ENCODE peak calls at places on chromosomes 12 and 14, in eight cellular contexts. S, F, A, T, G, C, L and M are unnamed samples.

GRCh38 chr12:124656214-124656516 is 88.8 kb upstream of the NCOR2 start:
- DNase-seq in S (no peak), F (no peak), A (no peak), T (no peak), G (no peak), C (no peak), L (no peak), M (no peak)

GRCh38 chr14:24185015-24185414 is 3.6 kb downstream of the IPO4 start:
- DNase-seq in S (no peak), F (no peak), A (no peak), T (no peak), G (no peak), C (no peak), L (no peak), M (no peak)

GRCh38 chr14:51652168-51653095 is 722 bp downstream of the FRMD6 start:
- DNase-seq in S (no peak), F (peak; percentile 58), A (peak; percentile 54), T (peak; percentile 33), G (no peak), C (peak; percentile 56), L (peak; percentile 37), M (peak; percentile 42)

GRCh38 chr12:126483145-126484068 is 1418.2 kb downstream of the AACS start:
- DNase-seq in S (no peak), F (peak; percentile 61), A (no peak), T (peak; percentile 84), G (no peak), C (peak; percentile 29), L (no peak), M (no peak)

GRCh38 chr12:124240493-124240892 is 54.4 kb upstream of the RFLNA start:
- DNase-seq in S (no peak), F (no peak), A (no peak), T (no peak), G (peak; percentile 35), C (no peak), L (no peak), M (no peak)

GRCh38 chr12:65490193-65490592 is 211.7 kb downstream of the MSRB3 start:
- DNase-seq in S (no peak), F (no peak), A (no peak), T (no peak), G (no peak), C (no peak), L (no peak), M (no peak)

GRCh38 chr14:21069388-21070082 is 569 bp upstream of the ARHGEF40 start:
- DNase-seq in S (no peak), F (no peak), A (peak; percentile 38), T (peak; percentile 41), G (no peak), C (peak; percentile 66), L (no peak), M (no peak)

GRCh38 chr12:83933615-83934014 is 979.0 kb downstream of the SLC6A15 start:
- DNase-seq in S (no peak), F (no peak), A (no peak), T (no peak), G (no peak), C (no peak), L (no peak), M (no peak)

GRCh38 chr12:84056-84455 is 17.5 kb downstream of the IQSEC3 start:
- DNase-seq in S (no peak), F (peak; percentile 62), A (no peak), T (no peak), G (no peak), C (no peak), L (no peak), M (no peak)

GRCh38 chr12:106673151-106673550 is 90.3 kb downstream of the RFX4 start:
- DNase-seq in S (no peak), F (no peak), A (no peak), T (no peak), G (no peak), C (no peak), L (no peak), M (no peak)

GRCh38 chr14:72830786-72831583 is 62.9 kb downstream of the DPF3 start:
- DNase-seq in S (no peak), F (peak; percentile 58), A (no peak), T (peak; percentile 15), G (no peak), C (peak; percentile 15), L (no peak), M (no peak)

GRCh38 chr12:93990832-93991748 is 157.3 kb upstream of the PLXNC1 start:
- DNase-seq in S (peak; percentile 45), F (peak; percentile 90), A (no peak), T (peak; percentile 62), G (peak; percentile 48), C (no peak), L (peak; percentile 32), M (no peak)

GRCh38 chr12:99170461-99170860 is 477.1 kb upstream of the GARIN6 start:
- DNase-seq in S (no peak), F (no peak), A (no peak), T (no peak), G (no peak), C (no peak), L (no peak), M (no peak)

GRCh38 chr12:49296836-49297694 is 2.1 kb downstream of the PRPH start:
- DNase-seq in S (no peak), F (no peak), A (peak; percentile 75), T (no peak), G (peak; percentile 90), C (no peak), L (no peak), M (no peak)

GRCh38 chr14:51963164-51963733 is 26.1 kb upstream of the RTRAF start:
- DNase-seq in S (no peak), F (no peak), A (no peak), T (no peak), G (no peak), C (no peak), L (no peak), M (no peak)

GRCh38 chr14:31949709-31950108 is 127.4 kb upstream of the ARHGAP5 start:
- DNase-seq in S (no peak), F (no peak), A (no peak), T (no peak), G (peak; percentile 79), C (no peak), L (no peak), M (no peak)

GRCh38 chr12:70449074-70449757 is 83.1 kb downstream of the KCNMB4 start:
- DNase-seq in S (no peak), F (no peak), A (no peak), T (no peak), G (peak; percentile 33), C (no peak), L (no peak), M (no peak)
- TF ChIP-seq CTCF in S (no peak), F (no peak), A (no peak), T (no peak), G (no peak), C (no peak), L (no peak), M (no peak)

DNA sequence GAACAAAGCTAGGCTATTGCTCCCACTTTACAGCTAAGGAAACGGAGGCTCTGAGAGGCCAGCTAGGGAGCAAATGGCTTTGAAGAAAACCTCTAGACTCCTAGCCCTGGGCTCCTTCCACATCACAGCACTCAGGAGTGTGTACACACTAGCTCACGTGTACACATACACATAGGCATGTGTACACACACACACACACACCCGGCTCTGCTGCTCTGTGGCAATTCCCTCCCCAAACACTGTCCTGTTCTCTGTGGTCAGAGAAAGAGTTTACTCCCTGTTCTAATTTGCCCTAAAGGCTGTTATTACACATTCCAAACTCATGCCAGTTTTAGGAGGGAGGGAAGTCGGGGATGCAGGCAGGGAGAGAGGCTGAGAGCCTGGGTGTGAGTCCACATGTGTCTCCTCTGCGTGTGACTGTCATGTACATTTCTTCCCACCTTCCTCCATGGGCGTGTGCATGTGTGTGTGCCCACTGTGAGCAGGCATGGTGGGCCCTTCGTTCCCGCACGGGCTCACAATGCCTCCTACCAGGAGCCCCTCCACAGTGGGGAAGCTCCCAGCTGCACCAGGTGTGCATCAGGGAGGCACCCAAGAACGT is 14.2 kb downstream of the TRPV4 start:
- DNase-seq in S (no peak), F (no peak), A (no peak), T (no peak), G (peak; percentile 63), C (no peak), L (no peak), M (no peak)
- TF ChIP-seq CTCF in S (no peak), F (no peak), A (no peak), T (no peak), G (no peak), C (no peak), L (no peak), M (no peak)

DNA sequence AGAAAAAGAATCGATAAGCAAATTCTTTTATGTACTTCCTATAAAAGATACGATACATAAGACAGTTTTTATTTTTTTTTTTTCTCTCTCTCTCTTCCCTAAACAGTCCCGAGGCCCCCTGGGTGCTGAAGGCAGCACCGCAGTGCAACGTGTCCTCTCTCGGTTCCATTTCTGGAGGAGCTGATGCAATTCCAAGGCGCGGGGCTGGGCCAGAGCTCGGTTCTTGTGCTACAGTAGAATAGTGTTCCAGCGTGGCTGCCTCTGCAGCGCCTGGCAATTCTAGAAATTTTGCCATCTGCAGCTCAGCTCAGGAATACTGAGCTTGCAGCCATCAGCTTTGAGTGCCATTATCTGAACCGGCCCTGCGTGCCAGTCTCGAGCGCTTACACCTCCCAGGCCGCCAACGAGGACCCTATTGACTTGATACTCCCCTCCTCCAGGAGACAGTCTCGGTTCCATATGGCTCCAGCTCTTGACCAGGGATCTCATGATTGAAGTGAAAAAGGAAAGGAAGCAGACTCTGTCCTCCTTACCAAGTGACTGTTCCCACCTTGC is 630 bp downstream of the ALDH1L2 start:
- DNase-seq in S (no peak), F (peak; percentile 66), A (peak; percentile 22), T (peak; percentile 70), G (peak; percentile 58), C (peak; percentile 58), L (peak; percentile 60), M (no peak)
- TF ChIP-seq CTCF in S (no peak), F (peak; percentile 5), A (no peak), T (no peak), G (no peak), C (no peak), L (no peak), M (peak; percentile 3)

GRCh38 chr12:55067701-55068100 is 47.9 kb downstream of the NEUROD4 start:
- DNase-seq in S (no peak), F (no peak), A (no peak), T (no peak), G (no peak), C (no peak), L (no peak), M (no peak)

GRCh38 chr12:55068416-55069010 is 48.7 kb downstream of the NEUROD4 start:
- DNase-seq in S (no peak), F (peak; percentile 61), A (peak; percentile 46), T (peak; percentile 49), G (peak; percentile 68), C (no peak), L (no peak), M (peak; percentile 16)

GRCh38 chr12:55073043-55074022 is 52.9 kb upstream of the OR9K2 start:
- DNase-seq in S (peak; percentile 79), F (peak; percentile 90), A (peak; percentile 53), T (peak; percentile 63), G (peak; percentile 82), C (peak; percentile 50), L (peak; percentile 35), M (peak; percentile 58)

GRCh38 chr12:55074771-55075170 is 51.4 kb upstream of the OR9K2 start:
- DNase-seq in S (no peak), F (no peak), A (no peak), T (no peak), G (no peak), C (no peak), L (no peak), M (no peak)

DNA sequence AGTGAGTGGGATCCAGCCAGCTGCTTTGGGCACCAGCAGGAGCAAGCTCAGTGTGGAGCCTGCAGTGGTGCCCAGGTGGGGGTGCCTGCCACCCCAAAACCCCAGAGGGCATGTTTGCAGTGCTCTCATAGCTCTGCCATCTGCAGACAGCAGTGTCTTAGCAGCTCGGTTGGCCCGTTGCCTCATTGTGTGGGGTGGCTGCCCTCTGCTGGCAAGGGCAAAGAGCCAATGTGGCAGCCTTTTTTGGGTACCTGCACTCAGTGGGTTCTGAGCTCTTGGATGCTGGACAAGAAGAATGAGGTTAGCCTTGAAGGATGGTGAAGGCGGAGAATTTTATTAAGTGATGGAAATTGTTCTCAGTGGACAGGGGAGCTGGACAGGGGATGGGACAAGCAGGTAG is 52.3 kb downstream of the NEUROD4 start:
- DNase-seq in S (no peak), F (peak; percentile 82), A (peak; percentile 34), T (no peak), G (peak; percentile 62), C (no peak), L (peak; percentile 15), M (no peak)
- TF ChIP-seq CTCF in S (no peak), F (peak; percentile 38), A (peak; percentile 87), T (peak; percentile 35), G (peak; percentile 50), C (no peak), L (no peak), M (peak; percentile 27)